ENCODE peak calls at places on chromosome 14, in seven cellular contexts. X is CD8-positive, alpha-beta T cell; O is body of pancreas; Q is CD8-positive, alpha-beta memory T cell; N is colonic mucosa; M is heart left ventricle; W is mammary epithelial cell. H is an unnamed sample.

GRCh38 chr14:91288876-91289275 is 44.4 kb upstream of the GPR68 start:
- DNase-seq in N (no peak), O (no peak), W (no peak), Q (no peak), M (no peak), X (no peak), H (no peak)

GRCh38 chr14:62692490-62693106 is 352.7 kb downstream of the KCNH5 start:
- DNase-seq in W (peak), X (no peak), M (no peak), N (no peak), Q (no peak), O (no peak), H (no peak)

GRCh38 chr14:89013098-89013504 is 188.7 kb downstream of the TTC8 start:
- DNase-seq in W (no peak), X (no peak), N (peak), Q (no peak), M (no peak), O (peak), H (peak)

GRCh38 chr14:79332504-79333197 is 878.7 kb downstream of the DIO2 start:
- DNase-seq in X (no peak), W (no peak), M (no peak), O (no peak), N (no peak), Q (no peak), H (no peak)

GRCh38 chr14:59097681-59098080 is 90.8 kb upstream of the DAAM1 start:
- DNase-seq in M (no peak), X (no peak), N (no peak), O (no peak), W (no peak), Q (no peak), H (no peak)

GRCh38 chr14:40119765-40120164 is 687.5 kb upstream of the FBXO33 start:
- DNase-seq in M (no peak), N (no peak), O (no peak), Q (no peak), X (no peak), W (no peak), H (no peak)

GRCh38 chr14:101418601-101419000 is 142.7 kb upstream of the DIO3 start:
- DNase-seq in M (no peak), Q (no peak), X (no peak), N (no peak), O (no peak), W (no peak), H (no peak)

GRCh38 chr14:88454886-88455285 is 69.4 kb downstream of the SPATA7 start:
- DNase-seq in M (no peak), N (no peak), O (no peak), Q (no peak), W (no peak), X (no peak), H (no peak)

GRCh38 chr14:69985456-69985855 is 106.2 kb downstream of the SMOC1 start:
- DNase-seq in Q (no peak), X (no peak), W (peak), O (no peak), N (no peak), M (no peak), H (no peak)

GRCh38 chr14:50605776-50606175 is 45.8 kb downstream of the ATL1 start:
- DNase-seq in X (no peak), Q (no peak), M (no peak), N (no peak), W (no peak), O (peak), H (no peak)

GRCh38 chr14:54312166-54312801 is 84.5 kb upstream of the CDKN3 start:
- DNase-seq in W (peak), M (no peak), N (no peak), Q (no peak), O (no peak), X (no peak), H (no peak)

GRCh38 chr14:46344327-46344937 is 307.1 kb downstream of the RPL10L start:
- DNase-seq in N (no peak), O (no peak), W (peak), M (no peak), Q (no peak), X (no peak), H (no peak)

GRCh38 chr14:58805057-58805456 is 167.3 kb downstream of the DACT1 start:
- DNase-seq in W (no peak), N (no peak), M (no peak), X (no peak), O (no peak), Q (no peak), H (no peak)

GRCh38 chr14:88599761-88600439 is 37.1 kb downstream of the ZC3H14 start:
- DNase-seq in N (no peak), M (no peak), W (no peak), O (no peak), X (no peak), Q (no peak), H (no peak)

GRCh38 chr14:32494566-32495434 is 165.7 kb downstream of the AKAP6 start:
- DNase-seq in M (no peak), O (no peak), X (no peak), W (no peak), N (no peak), Q (no peak), H (no peak)

GRCh38 chr14:100686858-100687257 is 39.8 kb upstream of the DLK1 start:
- DNase-seq in Q (no peak), W (no peak), M (no peak), N (no peak), X (no peak), O (no peak), H (no peak)

GRCh38 chr14:73460691-73461127 is 2.4 kb upstream of the NUMB start:
- DNase-seq in O (no peak), W (peak), N (no peak), Q (no peak), M (no peak), X (no peak), H (no peak)

GRCh38 chr14:73745571-73746539 is 31.7 kb upstream of the PNMA1 start:
- DNase-seq in M (no peak), N (no peak), W (no peak), Q (no peak), O (no peak), X (no peak), H (no peak)

GRCh38 chr14:101932668-101933067 is 31.7 kb upstream of the DYNC1H1 start:
- DNase-seq in N (no peak), X (no peak), O (no peak), M (no peak), Q (no peak), W (no peak), H (no peak)

GRCh38 chr14:105333020-105333490 is 18.5 kb downstream of the PACS2 start:
- DNase-seq in W (no peak), O (no peak), Q (no peak), M (peak), N (no peak), X (no peak), H (no peak)

GRCh38 chr14:93706360-93706955 is 81.8 kb downstream of the PRIMA1 start:
- DNase-seq in M (no peak), O (no peak), N (no peak), X (no peak), Q (no peak), W (no peak), H (no peak)

GRCh38 chr14:20683896-20684661 is at the start of gene RNASE4:
- DNase-seq in Q (peak), W (peak), N (peak), X (peak), O (peak), M (peak), H (peak)

GRCh38 chr14:58637391-58638230 is at the start of gene DACT1:
- DNase-seq in M (peak), N (peak), Q (peak), X (peak), W (no peak), O (peak), H (peak)

GRCh38 chr14:70416322-70416716 is 571 bp downstream of the SYNJ2BP start:
- DNase-seq in W (no peak), X (no peak), M (no peak), N (no peak), O (no peak), Q (no peak), H (no peak)

GRCh38 chr14:105168496-105168978 is at the start of gene JAG2:
- DNase-seq in W (peak), N (peak), O (peak), Q (peak), X (peak), M (peak), H (peak)

GRCh38 chr14:87230726-87231125 is 762.3 kb downstream of the GALC start:
- DNase-seq in N (no peak), W (no peak), Q (no peak), O (no peak), M (no peak), X (no peak), H (no peak)

GRCh38 chr14:81256289-81256960 is 35.7 kb upstream of the GTF2A1 start:
- DNase-seq in N (no peak), M (no peak), Q (no peak), X (no peak), O (no peak), W (no peak), H (no peak)

GRCh38 chr14:93741556-93742210 is 46.6 kb downstream of the PRIMA1 start:
- DNase-seq in O (no peak), M (no peak), Q (no peak), W (no peak), N (no peak), X (no peak), H (no peak)

GRCh38 chr14:38527502-38527878 is 271.6 kb upstream of the CLEC14A start:
- DNase-seq in O (no peak), W (no peak), X (no peak), N (no peak), Q (no peak), M (no peak), H (no peak)

GRCh38 chr14:71290960-71291466 is 383.8 kb downstream of the PCNX1 start:
- DNase-seq in X (no peak), W (peak), M (no peak), O (no peak), Q (no peak), N (peak), H (no peak)

GRCh38 chr14:105894978-105895881 is 368.8 kb downstream of the TMEM121 start:
- DNase-seq in W (no peak), X (no peak), N (no peak), Q (no peak), O (peak), M (peak), H (no peak)

GRCh38 chr14:85195872-85196477 is 334.0 kb upstream of the FLRT2 start:
- DNase-seq in Q (no peak), O (peak), N (no peak), M (no peak), X (no peak), W (no peak), H (no peak)

GRCh38 chr14:74251546-74252030 is 12.3 kb downstream of the VSX2 start:
- DNase-seq in Q (peak), M (peak), O (peak), X (peak), W (peak), N (peak), H (peak)

GRCh38 chr14:31024577-31025334 is 693 bp upstream of the AP4S1 start:
- DNase-seq in O (no peak), X (no peak), N (no peak), W (peak), M (no peak), Q (no peak), H (no peak)

DNA sequence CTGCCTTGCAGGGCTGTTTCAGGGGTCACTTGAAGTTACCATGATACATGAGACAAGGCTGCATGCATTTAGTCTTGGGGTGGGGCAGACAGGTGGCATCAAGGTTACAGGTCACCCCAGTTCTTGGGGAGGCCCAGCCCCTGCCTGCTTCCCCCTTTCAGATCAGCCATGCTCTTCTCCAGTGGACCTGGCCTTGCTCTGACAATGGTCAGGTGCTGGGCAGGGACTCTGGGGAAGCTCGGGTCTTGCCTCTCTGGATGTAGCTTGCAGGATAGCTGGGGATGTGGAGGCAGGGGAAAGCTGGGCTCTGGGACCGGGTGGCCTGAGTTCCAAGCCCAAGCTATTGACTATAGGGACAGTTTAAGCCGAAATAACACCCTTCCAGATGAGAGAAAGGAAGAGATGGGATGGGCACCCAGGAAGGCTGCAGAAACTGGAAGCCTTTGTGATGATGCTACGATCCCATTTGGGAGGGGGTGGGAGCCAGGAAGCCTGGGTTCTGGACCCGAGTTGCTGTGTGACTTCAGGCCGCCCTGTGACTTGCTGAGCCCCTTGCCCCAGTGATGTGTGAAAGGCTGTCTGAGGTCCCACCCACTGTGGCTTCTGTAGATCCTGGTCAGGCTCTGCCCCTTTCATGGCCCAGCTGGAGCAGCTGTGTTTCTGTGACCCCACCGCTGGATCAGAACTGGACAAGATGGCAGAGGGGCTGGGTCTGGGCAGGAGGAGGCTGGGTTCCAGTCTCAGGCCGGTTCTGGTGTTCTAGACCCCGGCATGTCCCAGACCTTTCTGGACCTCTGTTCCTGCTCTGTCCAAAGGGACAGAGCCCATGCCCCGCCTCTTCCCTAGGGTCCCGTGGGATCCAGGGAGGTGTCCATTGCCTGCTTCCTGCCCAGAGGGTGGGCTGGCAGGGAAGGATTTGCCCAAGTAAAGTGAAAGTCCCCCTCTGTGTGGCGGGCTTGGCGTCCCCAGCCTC is 2.1 kb downstream of the TNFAIP2 start:
- DNase-seq in X (no peak), M (peak), Q (no peak), N (no peak), O (peak), W (no peak), H (no peak)
- H3K27ac ChIP-seq in X (no peak), M (no peak), Q (no peak), N (no peak), O (no peak), W (no peak), H (no peak)

DNA sequence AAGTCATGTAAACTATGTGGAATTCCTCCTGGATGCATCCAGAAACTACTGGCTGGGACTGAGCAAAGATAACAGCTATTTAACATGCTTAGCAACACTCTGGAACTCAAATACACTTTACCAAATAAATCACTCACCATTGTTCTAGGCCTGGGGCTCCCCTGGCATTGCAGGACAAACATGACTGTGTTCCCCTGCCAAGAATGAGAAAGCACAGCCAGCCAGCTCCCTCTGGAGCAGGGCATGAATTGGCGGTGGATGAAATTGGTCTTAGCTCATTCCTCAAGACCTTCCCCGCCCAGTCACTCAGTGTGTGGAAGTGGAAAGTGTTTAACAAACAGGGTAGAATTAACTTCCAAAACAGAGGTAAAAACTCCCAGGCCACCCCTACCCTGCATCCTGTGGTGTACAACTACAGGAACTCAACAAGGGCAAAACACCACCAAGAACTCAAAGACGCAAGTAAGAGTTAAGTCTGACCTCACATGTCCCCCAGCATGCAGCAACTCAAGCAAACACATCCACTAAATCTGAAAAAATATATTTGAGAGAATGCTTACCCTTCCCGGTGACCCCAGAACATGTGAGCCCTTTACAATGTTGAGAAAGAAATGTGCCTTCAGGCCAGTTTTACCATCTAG is 58.4 kb upstream of the BDKRB2 start:
- DNase-seq in X (no peak), W (peak), O (peak), N (no peak), M (no peak), Q (no peak), H (peak)
- H3K27ac ChIP-seq in X (no peak), W (no peak), O (peak), N (peak), M (no peak), Q (no peak), H (peak)

DNA sequence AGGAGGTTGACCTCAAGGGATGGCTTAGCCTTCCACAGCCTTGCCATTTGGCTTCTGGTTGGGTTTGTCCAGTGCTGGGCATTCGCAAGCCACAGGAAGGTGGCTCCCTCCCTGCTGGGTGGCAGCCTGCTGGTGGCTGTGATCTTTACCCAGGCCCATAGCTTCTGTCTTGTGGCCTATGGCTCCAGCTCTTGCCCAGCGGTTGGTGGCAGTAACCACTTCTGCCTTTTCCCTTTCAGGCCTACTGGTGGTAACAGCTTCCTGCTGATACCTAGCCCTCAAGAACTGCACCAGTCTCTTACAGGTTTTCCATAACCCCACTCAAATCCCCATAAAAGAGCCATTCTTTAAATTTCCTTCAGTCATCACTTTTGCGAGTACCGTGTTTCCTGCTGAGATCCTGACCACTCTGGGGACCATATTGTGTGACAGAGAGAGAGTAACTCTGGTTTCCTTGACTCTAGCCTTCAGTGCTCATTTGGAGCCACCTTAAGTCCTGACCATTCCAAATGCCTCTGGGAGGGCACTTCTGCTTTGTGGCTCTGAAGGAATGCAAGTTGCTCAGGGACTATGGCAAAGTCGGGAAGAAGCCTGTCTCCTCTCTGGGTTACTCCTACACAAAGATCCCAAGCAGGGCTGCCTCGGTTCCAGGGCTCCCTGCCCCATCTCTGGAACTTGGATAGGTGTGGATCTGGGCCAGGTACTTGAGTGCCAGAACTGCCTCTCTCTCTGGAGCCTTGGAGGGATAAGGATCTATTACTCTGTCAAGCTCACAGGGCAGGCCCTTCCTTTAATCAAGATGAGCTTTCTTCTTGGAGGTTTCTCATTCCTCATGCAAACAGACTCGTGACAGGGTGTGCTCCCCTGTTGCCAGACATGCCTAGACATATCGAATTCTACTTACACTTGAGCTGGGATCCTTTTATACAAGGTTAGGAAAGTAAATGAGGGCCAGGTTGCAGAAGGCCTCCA is 2.9 kb upstream of the NYNRIN start:
- DNase-seq in W (peak), X (no peak), Q (no peak), N (no peak), M (no peak), O (no peak), H (no peak)
- H3K27ac ChIP-seq in W (peak), X (no peak), Q (no peak), N (no peak), M (no peak), O (no peak), H (no peak)

DNA sequence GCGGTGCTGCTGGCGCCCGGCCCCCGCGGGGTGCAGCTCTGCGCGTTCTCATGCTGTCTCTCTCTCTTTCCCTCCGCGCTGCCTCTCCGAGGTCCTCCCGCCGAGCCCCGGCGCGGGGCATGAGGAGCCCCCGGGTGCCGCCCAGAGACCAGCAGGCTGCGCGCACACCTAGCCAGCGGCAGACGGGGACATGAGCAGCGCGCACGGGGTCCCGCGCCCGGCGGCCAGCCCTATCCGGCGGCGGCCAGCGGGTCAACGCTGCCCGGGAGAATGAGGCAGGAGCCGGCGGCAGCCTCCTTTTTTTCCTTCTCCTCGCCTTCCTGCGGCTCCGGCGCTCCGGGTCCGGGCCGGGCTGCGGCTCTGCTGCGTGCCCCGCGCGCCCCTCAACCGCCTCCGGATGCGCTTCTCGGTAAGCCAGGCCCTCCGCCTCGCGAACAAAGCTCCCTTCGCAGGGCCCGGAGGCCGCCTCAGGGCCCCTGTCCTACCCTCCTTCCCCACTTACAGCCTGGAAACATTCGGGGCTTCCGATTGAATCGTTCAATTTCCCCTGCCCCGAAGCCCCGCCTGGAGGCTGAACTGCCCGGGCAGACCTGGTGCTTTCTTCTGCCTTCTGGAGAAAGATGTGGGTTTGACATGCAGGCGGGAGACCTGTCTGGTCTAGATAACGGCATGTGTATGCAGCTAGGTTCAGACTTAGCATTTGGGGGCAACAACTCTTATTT is at the start of gene TUNAR:
- DNase-seq in X (no peak), Q (no peak), W (no peak), M (no peak), O (peak), N (no peak), H (no peak)
- H3K27ac ChIP-seq in X (no peak), Q (no peak), W (no peak), M (no peak), O (no peak), N (no peak), H (no peak)

GRCh38 chr14:103502877-103503276 is 19.8 kb downstream of the CKB start:
- DNase-seq in X (no peak), N (no peak), Q (no peak), M (peak), W (no peak), O (no peak), H (no peak)

GRCh38 chr14:103499709-103500108 is 22.9 kb downstream of the CKB start:
- DNase-seq in N (no peak), X (no peak), O (no peak), W (no peak), Q (no peak), M (no peak), H (no peak)

GRCh38 chr14:103501921-103502669 is 20.5 kb downstream of the CKB start:
- DNase-seq in O (no peak), Q (no peak), X (no peak), N (no peak), W (peak), M (peak), H (no peak)

GRCh38 chr14:103501041-103501870 is 21.4 kb downstream of the CKB start:
- DNase-seq in O (no peak), X (no peak), Q (no peak), M (peak), W (no peak), N (no peak), H (no peak)

GRCh38 chr14:103500148-103500990 is 22.3 kb downstream of the CKB start:
- DNase-seq in Q (peak), X (peak), O (peak), W (peak), N (peak), M (peak), H (peak)
- H3K27ac ChIP-seq in Q (no peak), X (no peak), O (no peak), W (no peak), N (no peak), M (no peak), H (peak)

H was measured in stomach.